ENCODE peak calls at places on chromosome 6, in ten cellular contexts. I is mucosa of descending colon, R is GM23248, V is lower lobe of right lung, E is pancreas, Y is left ventricle myocardium inferior, F is GM23338, L is endodermal cell, A is GM12878, S is A549. G is an unnamed sample. For H3K4me1, the result is how much of the 10 kb centered on the place peaks cover.

GRCh38 chr6:33777716-33778474 is 11.0 kb downstream of the LEMD2 start:
- DNase-seq in I (no peak), R (no peak), V (no peak), E (no peak), Y (no peak), F (no peak), L (no peak), A (no peak), S (no peak), G (no peak)

GRCh38 chr6:21539621-21540100 is 53.9 kb upstream of the SOX4 start:
- DNase-seq in I (no peak), R (no peak), V (no peak), E (no peak), Y (no peak), F (no peak), L (peak), A (no peak), S (no peak), G (no peak)

GRCh38 chr6:165755583-165755982 is 92.5 kb upstream of the PDE10A start:
- DNase-seq in I (no peak), R (no peak), V (no peak), E (no peak), Y (no peak), F (peak), L (peak), A (no peak), S (no peak), G (no peak)

GRCh38 chr6:29919506-29919905 is 22.8 kb upstream of the HLA-A start:
- DNase-seq in I (no peak), R (no peak), V (no peak), E (no peak), Y (no peak), F (no peak), L (no peak), A (no peak), S (no peak), G (no peak)

GRCh38 chr6:152313542-152314482 is 323.4 kb downstream of the SYNE1 start:
- DNase-seq in I (no peak), R (peak), V (no peak), E (no peak), Y (no peak), F (peak), L (peak), A (no peak), S (no peak), G (no peak)

GRCh38 chr6:20473518-20473917 is 60.7 kb upstream of the CDKAL1 start:
- DNase-seq in I (no peak), R (no peak), V (no peak), E (no peak), Y (no peak), F (peak), L (no peak), A (no peak), S (no peak), G (no peak)

GRCh38 chr6:11575408-11576033 is 38.0 kb downstream of the TMEM170B start:
- DNase-seq in I (peak), R (peak), V (no peak), E (peak), Y (no peak), F (peak), L (peak), A (peak), S (peak), G (peak)

GRCh38 chr6:131792091-131792496 is 15.7 kb upstream of the ENPP1 start:
- DNase-seq in I (no peak), R (peak), V (no peak), E (no peak), Y (no peak), F (peak), L (peak), A (no peak), S (no peak), G (no peak)

GRCh38 chr6:42104095-42104806 is 38.2 kb downstream of the C6orf132 start:
- DNase-seq in I (peak), R (no peak), V (peak), E (no peak), Y (peak), F (peak), L (peak), A (peak), S (no peak), G (peak)

GRCh38 chr6:90087103-90087833 is 193.0 kb downstream of the GJA10 start:
- DNase-seq in I (no peak), R (peak), V (no peak), E (no peak), Y (no peak), F (no peak), L (no peak), A (no peak), S (no peak), G (no peak)

GRCh38 chr6:108557494-108558371 is 3.0 kb upstream of the FOXO3 start:
- DNase-seq in I (peak), R (peak), V (peak), E (peak), Y (peak), F (peak), L (peak), A (no peak), S (no peak), G (peak)

GRCh38 chr6:35052694-35053565 is 88.2 kb downstream of the TCP11 start:
- DNase-seq in I (no peak), R (peak), V (no peak), E (no peak), Y (peak), F (no peak), L (no peak), A (no peak), S (no peak), G (no peak)

GRCh38 chr6:25414755-25415154 is 135.6 kb downstream of the CARMIL1 start:
- DNase-seq in I (no peak), R (no peak), V (no peak), E (no peak), Y (no peak), F (no peak), L (no peak), A (no peak), S (no peak), G (no peak)

GRCh38 chr6:25411316-25411961 is 132.3 kb downstream of the CARMIL1 start:
- DNase-seq in I (no peak), R (no peak), V (no peak), E (no peak), Y (no peak), F (no peak), L (no peak), A (no peak), S (no peak), G (no peak)

GRCh38 chr6:25413506-25413905 is 134.3 kb downstream of the CARMIL1 start:
- DNase-seq in I (no peak), R (no peak), V (no peak), E (no peak), Y (no peak), F (peak), L (no peak), A (no peak), S (no peak), G (no peak)

GRCh38 chr6:25414168-25414567 is 135.0 kb downstream of the CARMIL1 start:
- DNase-seq in I (no peak), R (no peak), V (no peak), E (no peak), Y (no peak), F (no peak), L (no peak), A (no peak), S (no peak), G (no peak)

DNA sequence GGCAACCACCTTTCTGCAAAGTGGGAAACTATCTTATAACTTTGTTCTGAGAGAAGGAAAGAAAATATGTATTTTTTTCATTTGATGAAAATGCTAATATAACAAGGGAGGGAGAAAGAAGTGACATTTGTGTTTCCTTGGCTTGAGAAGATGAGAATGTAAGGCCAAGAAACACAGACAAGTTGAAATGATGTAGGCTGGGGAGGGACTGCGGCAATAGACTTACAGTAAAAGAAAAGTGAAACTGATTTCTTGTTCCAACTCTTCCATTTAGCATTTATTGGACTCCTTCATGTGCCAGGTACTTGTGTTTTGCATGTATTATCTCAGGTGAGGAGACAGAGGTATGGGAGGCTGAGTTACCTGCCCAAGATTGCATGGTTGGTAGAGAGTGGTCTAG is 130.9 kb downstream of the CARMIL1 start:
- DNase-seq in I (no peak), R (no peak), V (no peak), E (no peak), Y (no peak), F (no peak), L (no peak), A (no peak), S (no peak), G (peak)
- H3K4me1 ChIP-seq in I (under half), R (under half), V (under half), E (under half), Y (under half), F (half or more), L (under half), A (under half), S (under half), G (under half)

GRCh38 chr6:142796571-142796970 is 148.4 kb downstream of the HIVEP2 start:
- DNase-seq in I (no peak), R (peak), V (peak), E (no peak), Y (no peak), F (no peak), L (no peak), A (no peak), S (no peak), G (no peak)
- H3K4me3 ChIP-seq in I (no peak), R (no peak), V (no peak), E (no peak), Y (no peak), F (no peak), L (no peak), A (no peak), S (no peak), G (no peak)

GRCh38 chr6:56751604-56752003 is 108.9 kb upstream of the DST start:
- DNase-seq in I (no peak), R (peak), V (no peak), E (no peak), Y (no peak), F (peak), L (no peak), A (no peak), S (no peak), G (no peak)
- H3K4me1 ChIP-seq in I (under half), R (half or more), V (under half), E (under half), Y (half or more), F (half or more), L (under half), A (under half), S (half or more), G (under half)

DNA sequence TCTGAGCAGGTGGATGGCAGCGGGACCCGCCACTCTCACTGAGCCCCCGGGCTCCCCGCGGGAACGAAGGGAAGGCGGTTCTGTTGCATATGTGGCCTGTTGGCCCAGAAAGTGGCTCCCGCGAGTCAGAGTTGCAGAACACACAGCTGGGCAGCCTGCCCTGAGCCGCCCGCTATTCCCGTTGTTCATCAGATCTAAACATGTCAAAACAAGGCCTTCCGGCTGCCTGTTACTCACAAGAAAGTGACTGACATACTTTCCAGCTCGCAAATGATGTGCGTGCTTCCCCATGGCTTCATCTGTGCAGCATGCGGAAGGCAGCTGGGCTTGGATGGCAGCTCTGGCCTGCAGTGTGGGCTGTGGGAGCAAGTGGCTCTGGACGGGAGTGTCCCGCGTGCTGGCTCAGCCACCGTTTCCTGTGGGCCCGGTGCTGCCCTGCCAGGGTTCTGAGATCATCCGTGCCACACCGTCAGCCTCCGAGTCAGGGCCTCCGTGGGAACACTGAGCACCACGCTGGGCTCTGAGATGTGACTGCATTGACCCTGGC is 227.3 kb downstream of the ERMARD start:
- DNase-seq in I (peak), R (peak), V (peak), E (no peak), Y (no peak), F (no peak), L (no peak), A (no peak), S (no peak), G (no peak)
- H3K4me3 ChIP-seq in I (no peak), R (no peak), V (no peak), E (no peak), Y (no peak), F (no peak), L (no peak), A (no peak), S (no peak), G (no peak)